ENCODE peak calls at places on chromosomes 4 and X, in eight cellular contexts. F is NCI-H69; U is ACHN; K is NB4; J is A549; S is glomerular endothelial cell; Y is AG08396; V is activated T-helper 1 cell treated with anti-CD3 and anti-CD28 coated beads, Interleukin-2, amount 50 U/mL, for 16 hours. R is an unnamed sample.

GRCh38 chrX:123964155-123964554 is 2.6 kb downstream of the STAG2 start:
- DNase-seq in Y (no peak), U (peak), V (no peak), J (no peak), K (peak), F (peak), S (no peak), R (no peak)

GRCh38 chr4:143713556-143714289 is 13.2 kb upstream of the FREM3 start:
- DNase-seq in V (no peak), F (no peak), Y (no peak), S (no peak), K (no peak), U (no peak), J (no peak), R (no peak)

GRCh38 chrX:47556045-47556623 is 4.9 kb upstream of the ARAF start:
- DNase-seq in J (peak), F (peak), U (peak), V (peak), Y (peak), S (peak), K (peak), R (peak)

GRCh38 chrX:96540111-96540631 is 144.5 kb upstream of the DIAPH2 start:
- DNase-seq in S (no peak), U (no peak), V (no peak), K (peak), J (no peak), Y (no peak), F (no peak), R (no peak)

GRCh38 chr4:4491396-4491893 is 50.4 kb downstream of the STX18 start:
- DNase-seq in S (no peak), U (no peak), F (no peak), K (no peak), V (no peak), J (no peak), Y (no peak), R (no peak)

GRCh38 chr4:183637461-183637860 is 21.5 kb downstream of the RWDD4 start:
- DNase-seq in Y (no peak), V (no peak), F (no peak), S (no peak), J (no peak), U (peak), K (no peak), R (peak)

GRCh38 chr4:7971881-7972500 is 32.3 kb upstream of the AFAP1 start:
- DNase-seq in K (no peak), U (no peak), V (no peak), F (no peak), Y (no peak), J (no peak), S (no peak), R (no peak)

GRCh38 chr4:91256043-91256442 is 1047.7 kb upstream of the GRID2 start:
- DNase-seq in S (no peak), Y (no peak), J (no peak), F (no peak), U (peak), V (no peak), K (no peak), R (no peak)

GRCh38 chrX:15525664-15526416 is 25.2 kb downstream of the BMX start:
- DNase-seq in S (no peak), U (no peak), V (no peak), Y (no peak), J (no peak), F (peak), K (no peak), R (no peak)

GRCh38 chr4:120865985-120866384 is 56.5 kb downstream of the PRDM5 start:
- DNase-seq in K (no peak), F (peak), Y (no peak), J (no peak), U (no peak), V (no peak), S (no peak), R (no peak)

GRCh38 chr4:52870225-52870624 is 8.1 kb downstream of the RASL11B start:
- DNase-seq in U (no peak), V (no peak), F (peak), K (no peak), Y (no peak), S (no peak), J (no peak), R (no peak)

GRCh38 chrX:153681175-153681574 is 6.6 kb upstream of the SLC6A8 start:
- DNase-seq in F (no peak), Y (no peak), K (no peak), J (no peak), V (no peak), U (no peak), S (no peak), R (no peak)

GRCh38 chr4:101022151-101023024 is 324.9 kb downstream of the PPP3CA start:
- DNase-seq in F (no peak), Y (peak), S (no peak), J (no peak), U (no peak), V (no peak), K (no peak), R (peak)

GRCh38 chr4:113901994-113902787 is 77.3 kb downstream of the ARSJ start:
- DNase-seq in V (peak), U (no peak), J (no peak), K (no peak), S (no peak), F (no peak), Y (no peak), R (no peak)

GRCh38 chr4:3824521-3825270 is 58.5 kb downstream of the ADRA2C start:
- DNase-seq in U (no peak), Y (no peak), S (no peak), V (no peak), F (no peak), J (no peak), K (no peak), R (no peak)

GRCh38 chrX:152819271-152819670 is 11.3 kb downstream of the CETN2 start:
- DNase-seq in V (no peak), K (no peak), U (no peak), F (no peak), S (no peak), J (no peak), Y (no peak), R (no peak)

GRCh38 chr4:168723020-168723419 is 226.2 kb downstream of the PALLD start:
- DNase-seq in S (no peak), J (no peak), U (no peak), F (no peak), V (no peak), Y (no peak), K (no peak), R (no peak)

GRCh38 chr4:85358831-85359230 is 116.1 kb upstream of the ARHGAP24 start:
- DNase-seq in J (no peak), K (no peak), F (no peak), U (no peak), S (no peak), Y (no peak), V (no peak), R (no peak)

GRCh38 chr4:81919238-81919637 is 447.5 kb upstream of the RASGEF1B start:
- DNase-seq in J (peak), Y (peak), S (no peak), F (peak), K (peak), U (peak), V (no peak), R (peak)

GRCh38 chr4:149223659-149224058 is 592.0 kb downstream of the IQCM start:
- DNase-seq in Y (no peak), S (no peak), V (no peak), U (no peak), J (no peak), F (no peak), K (no peak), R (no peak)

GRCh38 chr4:109588176-109588575 is 28.1 kb downstream of the MCUB start:
- DNase-seq in V (peak), U (no peak), Y (no peak), J (no peak), K (no peak), S (no peak), F (no peak), R (no peak)

GRCh38 chr4:116862592-116862991 is 222.8 kb downstream of the TRAM1L1 start:
- DNase-seq in K (no peak), V (no peak), U (no peak), J (no peak), Y (no peak), F (no peak), S (no peak), R (no peak)

GRCh38 chr4:57249083-57249482 is 138.9 kb upstream of the IGFBP7 start:
- DNase-seq in J (no peak), Y (no peak), V (no peak), S (no peak), F (no peak), U (no peak), K (no peak), R (no peak)

GRCh38 chr4:186918466-186918865 is 194.8 kb upstream of the FAT1 start:
- DNase-seq in J (no peak), Y (no peak), S (no peak), F (no peak), V (no peak), U (no peak), K (no peak), R (no peak)

GRCh38 chr4:13659341-13660070 is 32.0 kb upstream of the BOD1L1 start:
- DNase-seq in K (no peak), F (no peak), J (no peak), S (no peak), V (no peak), Y (no peak), U (no peak), R (no peak)

GRCh38 chr4:186266699-186267467 is 894 bp downstream of the F11 start:
- DNase-seq in Y (no peak), J (no peak), U (no peak), F (no peak), K (no peak), S (no peak), V (no peak), R (peak)

GRCh38 chrX:54208531-54208930 is 25.5 kb upstream of the FAM120C start:
- DNase-seq in K (no peak), V (no peak), F (no peak), Y (no peak), J (no peak), U (no peak), S (no peak), R (peak)

GRCh38 chr4:8090312-8090711 is 68.3 kb downstream of the ABLIM2 start:
- DNase-seq in K (no peak), J (no peak), V (no peak), U (no peak), S (peak), F (no peak), Y (no peak), R (no peak)

GRCh38 chr4:182193261-182193660 is 49.9 kb upstream of the TENM3 start:
- DNase-seq in F (peak), J (no peak), U (no peak), V (no peak), K (no peak), S (no peak), Y (no peak), R (no peak)

GRCh38 chrX:96244955-96245354 is 439.7 kb upstream of the DIAPH2 start:
- DNase-seq in S (no peak), F (no peak), U (no peak), K (no peak), J (no peak), V (no peak), Y (no peak), R (no peak)

GRCh38 chr4:176321589-176321988 is 1.8 kb downstream of the SPCS3 start:
- DNase-seq in V (no peak), Y (no peak), S (no peak), F (no peak), K (no peak), U (no peak), J (no peak), R (no peak)

GRCh38 chr4:5708171-5708828 is at the start of gene EVC2:
- DNase-seq in S (no peak), U (no peak), Y (peak), V (no peak), J (peak), F (no peak), K (no peak), R (peak)

GRCh38 chr4:77821775-77822174 is 2.6 kb upstream of the CNOT6L start:
- DNase-seq in F (no peak), U (no peak), J (no peak), K (peak), S (no peak), V (peak), Y (no peak), R (no peak)

GRCh38 chr4:64584981-64585557 is 175.8 kb upstream of the TECRL start:
- DNase-seq in S (no peak), Y (peak), F (peak), K (peak), U (peak), V (no peak), J (no peak), R (peak)

GRCh38 chr4:48033825-48034413 is 17.3 kb downstream of the NIPAL1 start:
- DNase-seq in S (no peak), K (peak), V (no peak), J (no peak), U (peak), F (peak), Y (no peak), R (peak)

GRCh38 chr4:6926681-6927478 is 17.3 kb downstream of the TBC1D14 start:
- DNase-seq in K (peak), U (no peak), V (peak), F (no peak), Y (peak), J (no peak), S (no peak), R (no peak)

GRCh38 chr4:145281946-145282345 is 101.6 kb upstream of the OTUD4 start:
- DNase-seq in K (no peak), U (no peak), S (no peak), J (no peak), V (no peak), F (no peak), Y (no peak), R (no peak)

GRCh38 chr4:150525321-150525868 is 56.6 kb upstream of the MAB21L2 start:
- DNase-seq in S (no peak), Y (no peak), J (no peak), V (no peak), U (no peak), F (no peak), K (no peak), R (no peak)

GRCh38 chrX:31658360-31658759 is 586.5 kb upstream of the FTHL17 start:
- DNase-seq in U (peak), S (no peak), Y (peak), V (no peak), K (peak), F (peak), J (no peak), R (peak)